ENCODE peak calls at places on chromosome 1, in ten cellular contexts. R is CD8-positive, alpha-beta memory T cell; M is heart right ventricle; H is left ventricle myocardium inferior; N is prostate gland; Q is uterus; S is Panc1; J is fibroblast of lung; A is AG04450; D is heart left ventricle. Y is an unnamed sample.

GRCh38 chr1:224589006-224589405 is 27.1 kb upstream of the CNIH3 start:
- DNase-seq in R (no peak), J (peak; percentile 76), H (no peak), M (no peak), A (no peak), Q (no peak), S (no peak), D (no peak), N (no peak), Y (no peak)

GRCh38 chr1:229402993-229403392 is 30.9 kb downstream of the ACTA1 start:
- DNase-seq in Q (no peak), M (no peak), R (no peak), H (no peak), A (no peak), N (no peak), J (no peak), D (no peak), S (no peak), Y (no peak)

GRCh38 chr1:23638188-23638619 is 53.4 kb upstream of the RPL11 start:
- DNase-seq in S (no peak), J (no peak), H (no peak), N (no peak), M (no peak), A (no peak), Q (peak; percentile 36), R (no peak), D (no peak), Y (peak; percentile 45)

GRCh38 chr1:55519937-55520683 is 304.9 kb upstream of the USP24 start:
- DNase-seq in A (peak; percentile 46), Q (peak; percentile 54), S (no peak), H (no peak), N (no peak), D (no peak), J (no peak), M (no peak), R (no peak), Y (no peak)

GRCh38 chr1:54488831-54489626 is 59.0 kb upstream of the ACOT11 start:
- DNase-seq in M (peak; percentile 81), A (peak; percentile 10), J (peak; percentile 63), N (peak; percentile 69), R (peak; percentile 66), Q (peak; percentile 88), D (peak; percentile 84), S (peak; percentile 24), H (peak; percentile 79), Y (peak; percentile 70)

GRCh38 chr1:30328401-30329262 is 394.8 kb downstream of the MATN1 start:
- DNase-seq in A (no peak), S (no peak), Q (no peak), J (no peak), D (no peak), N (no peak), M (no peak), H (no peak), R (no peak), Y (no peak)

GRCh38 chr1:61071205-61071830 is 11.0 kb upstream of the NFIA start:
- DNase-seq in R (no peak), A (no peak), D (no peak), S (no peak), H (no peak), M (no peak), N (no peak), J (no peak), Q (no peak), Y (no peak)

GRCh38 chr1:15343729-15344128 is 66.0 kb upstream of the EFHD2 start:
- DNase-seq in J (peak; percentile 50), M (peak; percentile 85), R (no peak), H (peak; percentile 71), S (no peak), Q (peak; percentile 76), N (peak; percentile 85), D (peak; percentile 72), A (no peak), Y (peak; percentile 89)

GRCh38 chr1:31815752-31816484 is at the start of gene SPOCD1:
- DNase-seq in J (peak; percentile 65), R (peak; percentile 70), D (peak; percentile 42), S (no peak), N (peak; percentile 52), A (peak; percentile 48), Q (peak; percentile 37), H (peak; percentile 67), M (peak; percentile 58), Y (peak; percentile 83)

GRCh38 chr1:28395181-28395580 is 25.6 kb downstream of the PHACTR4 start:
- DNase-seq in N (no peak), J (peak; percentile 74), Q (no peak), M (no peak), H (no peak), D (no peak), A (no peak), R (no peak), S (no peak), Y (no peak)
- H3K9me3 ChIP-seq in N (no peaks in the 10 kb centered on the region), J (no peaks in the 10 kb centered on the region), Q (no peaks in the 10 kb centered on the region), M (no peaks in the 10 kb centered on the region), H (no peaks in the 10 kb centered on the region), D (no peaks in the 10 kb centered on the region), A (no peaks in the 10 kb centered on the region), R (no peaks in the 10 kb centered on the region), S (no peaks in the 10 kb centered on the region), Y (no peaks in the 10 kb centered on the region)

DNA sequence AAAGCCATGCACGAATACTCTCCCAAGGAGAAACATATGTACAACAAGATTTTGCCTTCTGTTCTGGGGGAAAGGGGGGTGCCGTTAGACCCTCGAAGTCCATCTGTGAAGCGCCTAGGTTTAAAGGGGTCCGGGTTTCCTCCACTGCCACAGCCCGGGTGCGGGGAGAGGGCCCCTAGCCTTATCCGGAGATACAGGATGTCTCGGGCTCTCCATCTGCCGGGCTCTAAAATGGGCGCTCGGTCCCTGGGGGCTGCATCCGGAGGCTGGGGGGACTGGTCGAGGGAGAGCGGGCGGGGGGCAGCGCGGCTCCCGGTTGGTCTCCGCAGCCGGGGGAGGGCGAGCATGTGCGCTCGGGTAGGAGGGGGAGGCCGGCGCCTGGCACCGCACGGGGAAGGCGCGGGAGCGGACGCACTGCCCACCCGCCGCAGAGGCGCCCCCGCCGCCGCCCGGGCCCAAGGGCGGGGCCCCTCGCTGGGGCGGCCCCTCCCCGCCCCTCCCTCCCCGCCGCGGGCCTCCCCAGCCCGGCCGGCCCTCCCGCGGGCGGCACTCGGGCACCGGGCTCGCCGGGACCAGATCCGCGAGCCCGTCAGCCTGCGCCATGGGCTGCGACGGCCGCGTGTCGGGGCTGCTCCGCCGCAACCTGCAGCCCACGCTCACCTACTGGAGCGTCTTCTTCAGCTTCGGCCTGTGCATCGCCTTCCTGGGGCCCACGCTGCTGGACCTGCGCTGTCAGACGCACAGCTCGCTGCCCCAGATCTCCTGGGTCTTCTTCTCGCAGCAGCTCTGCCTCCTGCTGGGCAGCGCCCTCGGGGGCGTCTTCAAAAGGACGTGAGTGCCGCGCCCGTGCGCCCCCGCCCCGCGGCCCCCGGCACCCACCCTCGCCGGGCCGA is 63.1 kb downstream of the ELK4 start:
- DNase-seq in M (no peak), D (no peak), Q (no peak), R (no peak), H (no peak), J (peak; percentile 6), N (no peak), A (no peak), S (no peak), Y (no peak)
- H3K27ac ChIP-seq in M (no peak overlapping the region), D (no peak overlapping the region), Q (no peak overlapping the region), R (no peak overlapping the region), H (no peak overlapping the region), J (no peak overlapping the region), N (no peak overlapping the region), A (no peak overlapping the region), S (no peak overlapping the region), Y (no peak overlapping the region)

DNA sequence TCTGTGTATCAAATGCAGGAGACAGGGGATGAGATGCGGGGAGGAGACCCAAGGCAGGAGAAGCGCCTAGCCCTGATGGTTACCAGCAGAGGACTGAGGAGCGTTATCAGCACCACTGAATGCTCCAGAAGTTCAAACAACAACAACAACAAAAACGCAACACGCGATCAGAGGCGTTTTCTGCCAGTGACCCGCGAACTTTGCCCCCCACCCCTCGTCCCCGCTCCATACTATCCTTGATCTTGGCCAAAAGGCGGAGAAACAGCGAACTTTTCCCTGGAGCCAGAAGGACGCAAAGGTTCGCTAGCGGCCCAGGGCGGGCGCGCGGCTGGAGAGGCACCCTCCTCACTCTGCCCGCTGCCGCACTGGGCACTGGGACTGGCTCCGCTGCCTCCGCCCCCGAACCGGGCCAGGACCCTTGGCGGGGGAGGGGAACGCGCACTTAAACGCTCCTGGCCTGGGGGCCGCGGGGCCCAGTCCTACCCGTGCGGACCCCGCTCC is 699 bp downstream of the ECHDC2 start:
- DNase-seq in M (no peak), R (no peak), S (no peak), N (peak; percentile 42), Q (peak; percentile 29), A (no peak), D (peak; percentile 32), H (peak; percentile 45), J (peak; percentile 19), Y (no peak)
- H3K9me3 ChIP-seq in M (no peaks in the 10 kb centered on the region), R (no peaks in the 10 kb centered on the region), S (no peaks in the 10 kb centered on the region), N (no peaks in the 10 kb centered on the region), Q (no peaks in the 10 kb centered on the region), A (no peaks in the 10 kb centered on the region), D (no peaks in the 10 kb centered on the region), H (no peaks in the 10 kb centered on the region), J (no peaks in the 10 kb centered on the region), Y (no peaks in the 10 kb centered on the region)

GRCh38 chr1:109903371-109903930 is 7.2 kb upstream of the CSF1 start:
- DNase-seq in M (no peak), S (no peak), D (no peak), H (no peak), J (no peak), Q (no peak), A (no peak), R (no peak), N (no peak), Y (no peak)

GRCh38 chr1:109900489-109900888 is 10.2 kb upstream of the CSF1 start:
- DNase-seq in Q (no peak), D (no peak), H (no peak), M (no peak), R (no peak), N (no peak), S (no peak), J (no peak), A (no peak), Y (no peak)

GRCh38 chr1:109901106-109901505 is 9.5 kb upstream of the CSF1 start:
- DNase-seq in R (no peak), Q (no peak), H (no peak), D (no peak), M (no peak), J (no peak), S (no peak), A (no peak), N (no peak), Y (no peak)

GRCh38 chr1:109902204-109902985 is 8.3 kb upstream of the CSF1 start:
- DNase-seq in J (no peak), A (no peak), M (no peak), R (no peak), Q (no peak), S (no peak), H (no peak), N (no peak), D (no peak), Y (no peak)

DNA sequence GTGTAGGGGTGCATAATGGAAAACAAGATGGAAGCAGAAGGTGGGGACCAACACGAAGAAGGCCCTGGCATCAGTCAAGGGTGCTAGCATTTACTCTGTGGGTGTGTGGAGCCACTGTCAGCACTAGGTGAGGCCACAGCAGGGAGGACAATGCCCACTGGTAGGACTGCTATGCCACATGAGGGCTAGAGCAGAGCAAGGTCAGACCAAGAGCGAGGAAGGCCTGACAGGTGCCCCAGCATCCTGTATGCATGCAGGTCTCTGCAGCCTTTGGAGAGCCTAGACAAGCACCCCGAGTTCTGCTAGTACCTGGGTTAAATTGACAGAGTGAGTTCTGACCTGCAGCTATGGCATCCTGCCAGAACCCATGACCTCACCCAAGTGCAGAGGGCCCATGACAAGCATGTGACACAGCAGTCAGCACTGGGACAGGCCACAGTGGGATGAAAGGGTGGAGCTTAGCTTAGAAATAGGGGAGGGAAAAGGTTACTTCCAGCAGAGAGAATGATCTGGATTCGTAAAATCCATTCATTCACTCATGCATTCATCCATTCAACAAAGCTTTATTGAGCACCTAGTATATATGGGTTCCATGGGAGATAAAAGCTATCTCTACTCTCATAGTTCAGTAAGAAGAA is 9.0 kb upstream of the CSF1 start:
- DNase-seq in R (no peak), H (peak; percentile 47), M (peak; percentile 41), S (no peak), A (no peak), D (peak; percentile 43), Q (no peak), J (no peak), N (no peak), Y (peak; percentile 83)
- H3K27ac ChIP-seq in R (peak overlapping the region; percentile 44), H (no peak overlapping the region), M (no peak overlapping the region), S (no peak overlapping the region), A (no peak overlapping the region), D (no peak overlapping the region), Q (no peak overlapping the region), J (no peak overlapping the region), N (no peak overlapping the region), Y (no peak overlapping the region)

Y was measured in adrenal gland.